ENCODE peak calls at places on chromosomes 2 and 18, in ten cellular contexts. S is activated CD4-positive, alpha-beta T cell treated with anti-CD3 and anti-CD28 coated beads, Interleukin-2, amount 50 U/mL, for 1 hour; V is Calu3; Q is posterior cingulate gyrus; O is glutamatergic neuron; R is GM12865; G is EH; W is ELR; N is EL; A is stimulated activated CD8-positive, alpha-beta memory T cell treated with anti-CD3 and anti-CD28 coated beads, Interleukin-12 subunit alpha, Interleukin-12 subunit beta, amount 100 ng/mL, for 1 hour. M is an unnamed sample.

GRCh38 chr2:107001551-107001950 is 115.6 kb upstream of the ST6GAL2 start:
- DNase-seq in G (no peak), N (no peak), A (no peak), W (no peak), R (no peak), Q (no peak), V (no peak), S (no peak), O (no peak), M (no peak)

GRCh38 chr2:104577143-104577542 is 276.8 kb upstream of the POU3F3 start:
- DNase-seq in W (no peak), O (no peak), N (no peak), A (no peak), V (no peak), G (no peak), Q (no peak), S (no peak), R (peak; percentile 42), M (no peak)

GRCh38 chr2:66173635-66174034 is 261.3 kb upstream of the MEIS1 start:
- DNase-seq in R (no peak), W (no peak), S (no peak), O (no peak), N (no peak), A (no peak), V (no peak), G (no peak), Q (no peak), M (no peak)

GRCh38 chr2:237732070-237732469 is 66.5 kb upstream of the RBM44 start:
- DNase-seq in S (no peak), A (no peak), R (no peak), W (no peak), N (no peak), Q (no peak), G (no peak), O (no peak), V (no peak), M (no peak)

GRCh38 chr2:186274936-186275575 is 211.0 kb upstream of the ZC3H15 start:
- DNase-seq in G (peak; percentile 50), A (no peak), R (no peak), Q (no peak), V (no peak), N (peak; percentile 76), S (no peak), O (no peak), W (peak; percentile 75), M (no peak)

GRCh38 chr2:31429759-31430438 is 15.4 kb upstream of the XDH start:
- DNase-seq in S (peak; percentile 12), G (peak; percentile 24), V (peak; percentile 80), R (peak; percentile 7), O (no peak), W (peak; percentile 57), A (no peak), N (no peak), Q (no peak), M (no peak)

GRCh38 chr2:113069676-113070605 is 2.2 kb downstream of the IL1F10 start:
- DNase-seq in O (no peak), A (no peak), W (no peak), R (no peak), V (no peak), N (peak; percentile 36), G (peak; percentile 58), Q (no peak), S (no peak), M (peak; percentile 0)

GRCh38 chr18:73407506-73407905 is 539.7 kb upstream of the NETO1 start:
- DNase-seq in S (no peak), N (peak; percentile 6), R (no peak), Q (no peak), V (no peak), W (no peak), O (no peak), G (peak; percentile 50), A (no peak), M (no peak)

GRCh38 chr18:44887227-44887631 is 206.5 kb downstream of the SETBP1 start:
- DNase-seq in W (peak; percentile 0), V (peak; percentile 60), Q (no peak), O (no peak), G (peak; percentile 61), N (peak; percentile 59), R (peak; percentile 68), S (no peak), A (no peak), M (peak; percentile 78)

GRCh38 chr2:239382384-239382880 is 18.4 kb downstream of the HDAC4 start:
- DNase-seq in A (no peak), Q (no peak), O (peak; percentile 5), R (no peak), V (no peak), G (no peak), W (no peak), N (no peak), S (no peak), M (no peak)

GRCh38 chr2:59184281-59185020 is 943.3 kb upstream of the FANCL start:
- DNase-seq in G (peak; percentile 21), A (no peak), O (no peak), Q (no peak), S (no peak), R (no peak), V (no peak), N (no peak), W (no peak), M (peak; percentile 31)

GRCh38 chr2:10271509-10271908 is 31.2 kb upstream of the HPCAL1 start:
- DNase-seq in V (no peak), S (no peak), W (no peak), A (no peak), O (no peak), G (no peak), R (no peak), Q (no peak), N (no peak), M (no peak)

GRCh38 chr18:59359576-59359952 is 499 bp upstream of the LMAN1 start:
- DNase-seq in V (no peak), W (no peak), A (no peak), Q (no peak), N (no peak), S (no peak), R (no peak), G (no peak), O (no peak), M (no peak)

GRCh38 chr2:27191107-27191829 is 20.6 kb upstream of the ATRAID start:
- DNase-seq in G (peak; percentile 79), O (peak; percentile 62), Q (no peak), A (peak; percentile 28), S (peak; percentile 35), V (peak; percentile 59), N (peak; percentile 68), W (peak; percentile 72), R (peak; percentile 79), M (peak; percentile 66)

GRCh38 chr2:66445781-66446177 is 10.9 kb downstream of the MEIS1 start:
- DNase-seq in V (no peak), N (peak; percentile 55), O (peak; percentile 69), A (no peak), W (peak; percentile 69), R (no peak), G (no peak), S (no peak), Q (no peak), M (peak; percentile 55)

GRCh38 chr2:61969376-61969775 is 63.9 kb downstream of the COMMD1 start:
- DNase-seq in N (no peak), S (no peak), O (no peak), A (no peak), V (no peak), G (no peak), Q (no peak), W (no peak), R (no peak), M (no peak)

GRCh38 chr2:3662239-3662638 is 4.2 kb downstream of the ALLC start:
- DNase-seq in V (no peak), O (no peak), A (no peak), R (peak; percentile 53), S (no peak), G (peak; percentile 41), N (peak; percentile 21), Q (no peak), W (peak; percentile 18), M (no peak)

GRCh38 chr2:157788201-157788600 is 87.9 kb downstream of the ACVR1 start:
- DNase-seq in G (no peak), Q (no peak), S (no peak), O (no peak), N (no peak), R (no peak), A (no peak), V (no peak), W (no peak), M (no peak)

GRCh38 chr2:137928547-137929503 is 35.4 kb upstream of the HNMT start:
- DNase-seq in G (peak; percentile 73), R (no peak), Q (no peak), A (no peak), O (no peak), V (no peak), N (peak; percentile 72), S (no peak), W (peak; percentile 63), M (no peak)

GRCh38 chr18:7066965-7067555 is 50.5 kb downstream of the LAMA1 start:
- DNase-seq in V (no peak), R (no peak), O (no peak), W (no peak), A (no peak), G (no peak), Q (no peak), N (no peak), S (no peak), M (no peak)

GRCh38 chr2:167750675-167751074 is 496.7 kb downstream of the STK39 start:
- DNase-seq in R (no peak), W (no peak), A (no peak), V (no peak), N (no peak), Q (no peak), O (no peak), S (no peak), G (no peak), M (no peak)

GRCh38 chr18:61992285-61992684 is 99.5 kb upstream of the RNF152 start:
- DNase-seq in R (no peak), V (peak; percentile 6), G (peak; percentile 91), S (no peak), Q (no peak), O (no peak), A (no peak), N (peak; percentile 90), W (peak; percentile 92), M (peak; percentile 41)

GRCh38 chr2:177547122-177547521 is 154.5 kb downstream of the AGPS start:
- DNase-seq in R (peak; percentile 92), A (no peak), S (no peak), W (no peak), N (no peak), V (no peak), Q (no peak), O (no peak), G (no peak), M (no peak)

GRCh38 chr2:236984046-236984445 is 101.6 kb upstream of the COPS8 start:
- DNase-seq in O (no peak), S (no peak), A (no peak), V (no peak), W (no peak), Q (no peak), R (no peak), N (no peak), G (no peak), M (no peak)

GRCh38 chr2:77161009-77161408 is 361.2 kb downstream of the LRRTM4 start:
- DNase-seq in N (no peak), S (no peak), R (no peak), G (no peak), W (peak; percentile 7), O (no peak), V (no peak), Q (no peak), A (no peak), M (no peak)

GRCh38 chr2:207121784-207122183 is 44.0 kb downstream of the KLF7 start:
- DNase-seq in Q (no peak), N (peak; percentile 90), S (no peak), W (peak; percentile 82), G (peak; percentile 93), R (no peak), O (no peak), V (peak; percentile 35), A (no peak), M (no peak)

GRCh38 chr2:121316986-121317385 is 32.0 kb upstream of the TFCP2L1 start:
- DNase-seq in O (no peak), N (no peak), R (no peak), W (no peak), A (no peak), S (no peak), G (no peak), Q (no peak), V (no peak), M (no peak)

GRCh38 chr18:57258131-57258777 is 94.1 kb upstream of the ST8SIA3 start:
- DNase-seq in A (no peak), S (no peak), N (no peak), W (no peak), Q (no peak), V (no peak), R (no peak), O (no peak), G (no peak), M (no peak)